ENCODE peak calls at places on chromosome 9, in four cellular contexts. A, T, G and X are unnamed samples.

GRCh38 chr9:32426278-32426939 is 42.0 kb downstream of the ACO1 start:
- DNase-seq in A (no peak), G (peak), T (peak), X (no peak)

GRCh38 chr9:14343236-14343947 is 29.5 kb upstream of the NFIB start:
- DNase-seq in G (no peak), A (no peak), T (no peak), X (no peak)

GRCh38 chr9:85743290-85744128 is 1.8 kb upstream of the AGTPBP1 start:
- DNase-seq in T (no peak), G (peak), A (peak), X (peak)

GRCh38 chr9:73116030-73116429 is 35.6 kb upstream of the ANXA1 start:
- DNase-seq in A (no peak), T (no peak), G (no peak), X (no peak)

GRCh38 chr9:120874861-120875565 is 2.0 kb downstream of the PHF19 start:
- DNase-seq in T (no peak), G (no peak), A (no peak), X (no peak)

GRCh38 chr9:114117996-114118830 is 19.1 kb upstream of the KIF12 start:
- DNase-seq in T (no peak), G (peak), A (no peak), X (peak)

GRCh38 chr9:18492612-18493011 is 18.7 kb downstream of the ADAMTSL1 start:
- DNase-seq in G (no peak), T (no peak), A (no peak), X (no peak)

GRCh38 chr9:120080781-120081180 is 499.2 kb downstream of the CDK5RAP2 start:
- DNase-seq in G (no peak), A (no peak), T (no peak), X (no peak)

GRCh38 chr9:28951945-28952344 is 1378.7 kb upstream of the C9orf72 start:
- DNase-seq in T (no peak), G (no peak), A (no peak), X (no peak)

GRCh38 chr9:110650991-110651411 is 17.6 kb upstream of the MUSK start:
- DNase-seq in A (no peak), T (no peak), G (no peak), X (no peak)

GRCh38 chr9:114655689-114656088 is 1.9 kb downstream of the TEX53 start:
- DNase-seq in G (no peak), T (no peak), A (no peak), X (no peak)

GRCh38 chr9:35661756-35662350 is 3.1 kb downstream of the ARHGEF39 start:
- DNase-seq in A (no peak), T (no peak), G (no peak), X (no peak)

GRCh38 chr9:115262477-115262876 is 144.5 kb upstream of the TNC start:
- DNase-seq in A (peak), G (peak), T (no peak), X (peak)

GRCh38 chr9:108468364-108468763 is 387.4 kb downstream of the ACTL7B start:
- DNase-seq in T (no peak), G (no peak), A (peak), X (no peak)
- TF ChIP-seq CTCF in T (no peak), G (peak), A (peak), X (peak)

DNA sequence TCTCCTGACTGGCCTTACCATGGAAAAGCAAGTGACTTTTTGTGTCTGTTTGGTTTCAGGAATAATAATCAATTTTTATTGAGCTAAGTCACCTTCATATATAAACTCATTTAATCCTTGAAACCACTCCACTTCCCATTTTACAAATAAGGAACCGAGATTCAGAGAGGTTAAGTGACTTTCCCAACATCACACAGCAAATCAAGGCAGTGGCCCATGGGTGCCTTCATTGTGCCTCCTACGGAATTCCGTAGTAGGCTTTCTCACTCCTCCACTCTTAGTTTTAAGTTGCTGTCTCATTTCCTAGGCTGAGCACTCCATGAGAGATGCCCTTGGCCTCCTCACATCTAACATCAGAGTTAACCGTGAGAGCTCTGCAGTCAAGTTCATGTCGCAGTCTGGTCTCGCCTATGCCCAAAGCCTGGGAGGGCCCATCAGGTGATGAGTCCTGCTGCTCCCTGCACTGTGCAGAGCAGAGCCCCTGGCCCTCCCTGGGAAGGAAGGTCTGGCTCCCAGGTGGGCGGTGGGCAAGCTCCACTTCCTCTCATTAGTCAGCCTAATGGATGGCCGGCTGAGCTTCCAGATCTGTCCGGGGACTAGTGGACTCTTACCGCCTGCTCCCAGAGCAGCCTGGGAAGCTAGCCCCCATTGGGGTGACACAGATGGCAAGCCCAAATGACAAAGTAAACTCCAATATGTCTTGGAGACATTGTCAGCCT is 123.3 kb downstream of the MVB12B start:
- DNase-seq in T (no peak), A (no peak), G (no peak), X (no peak)
- H3K27ac ChIP-seq in T (no peak), A (no peak), G (no peak), X (no peak)

GRCh38 chr9:10026585-10026984 is 586.2 kb downstream of the PTPRD start:
- DNase-seq in G (no peak), A (no peak), T (no peak), X (no peak)
- TF ChIP-seq CTCF in G (no peak), A (no peak), T (no peak), X (no peak)

GRCh38 chr9:135290086-135290485 is 189.5 kb upstream of the PPP1R26 start:
- DNase-seq in G (peak), T (no peak), A (no peak), X (peak)
- H3K27ac ChIP-seq in G (no peak), T (no peak), A (no peak), X (no peak)

GRCh38 chr9:137582286-137582860 is 3.6 kb upstream of the DPH7 start:
- DNase-seq in T (no peak), G (no peak), A (no peak), X (peak)
- TF ChIP-seq CTCF in T (no peak), G (peak), A (peak), X (no peak)

GRCh38 chr9:131335356-131335755 is 45.8 kb downstream of the PLPP7 start:
- DNase-seq in T (no peak), G (no peak), A (no peak), X (peak)
- H3K27ac ChIP-seq in T (no peak), G (no peak), A (no peak), X (no peak)

GRCh38 chr9:89179535-89179919 is 909 bp upstream of the SHC3 start:
- DNase-seq in G (no peak), A (no peak), T (no peak), X (no peak)
- TF ChIP-seq CTCF in G (no peak), A (no peak), T (no peak), X (no peak)

GRCh38 chr9:100101608-100102007 is 2.6 kb downstream of the INVS start:
- DNase-seq in G (no peak), T (no peak), A (no peak), X (no peak)

GRCh38 chr9:100100268-100100667 is 1.2 kb downstream of the INVS start:
- DNase-seq in G (no peak), A (no peak), T (no peak), X (no peak)

GRCh38 chr9:100098241-100098886 is 436 bp downstream of the ERP44 start:
- DNase-seq in A (peak), G (peak), T (peak), X (no peak)

GRCh38 chr9:100098887-100099721 is at the start of the genes ERP44 and INVS:
- DNase-seq in G (peak), A (peak), T (peak), X (peak)

GRCh38 chr9:100099722-100100042 is 639 bp downstream of the INVS start:
- DNase-seq in T (peak), G (peak), A (peak), X (peak)
- H3K27ac ChIP-seq in T (peak), G (peak), A (peak), X (peak)

GRCh38 chr9:129333961-129334743 is 156.1 kb upstream of the IER5L start:
- DNase-seq in G (peak), T (peak), A (peak), X (peak)
- TF ChIP-seq CTCF in G (no peak), T (no peak), A (no peak), X (no peak)